ENCODE peak calls at places on chromosomes 1 and 21, in four cellular contexts. W, K, I and U are unnamed samples.

GRCh38 chr21:43717967-43718871 is 710 bp upstream of the PDXK start:
- DNase-seq in I (no peak), W (no peak), K (no peak), U (no peak)

GRCh38 chr1:64072089-64072835 is 131.2 kb upstream of the UBE2U start:
- DNase-seq in W (no peak), I (no peak), K (no peak), U (no peak)

GRCh38 chr1:220894025-220894923 is 15.0 kb downstream of the HLX start:
- DNase-seq in I (no peak), W (peak; percentile 75), K (no peak), U (no peak)

GRCh38 chr1:78491311-78492071 is 717 bp downstream of the PTGFR start:
- DNase-seq in K (peak; percentile 18), I (peak; percentile 14), W (peak; percentile 68), U (no peak)

GRCh38 chr21:32828908-32829307 is 57.4 kb upstream of the PAXBP1 start:
- DNase-seq in W (no peak), K (no peak), I (no peak), U (no peak)

GRCh38 chr1:62954758-62955157 is 170.8 kb downstream of the ATG4C start:
- DNase-seq in I (no peak), W (no peak), K (no peak), U (no peak)

GRCh38 chr1:18939398-18940302 is 16.8 kb downstream of the IFFO2 start:
- DNase-seq in K (no peak), I (no peak), W (no peak), U (no peak)

GRCh38 chr1:202362212-202362611 is 13.7 kb downstream of the PPP1R12B start:
- DNase-seq in K (no peak), W (no peak), I (no peak), U (no peak)

GRCh38 chr1:204321665-204322064 is 38.1 kb downstream of the PLEKHA6 start:
- DNase-seq in I (no peak), W (no peak), K (peak; percentile 45), U (no peak)

GRCh38 chr1:26145960-26146294 is 13.0 kb upstream of the FAM110D start:
- DNase-seq in I (no peak), K (no peak), W (no peak), U (no peak)

GRCh38 chr1:164470996-164471395 is 88.0 kb upstream of the PBX1 start:
- DNase-seq in W (no peak), I (no peak), K (no peak), U (no peak)

GRCh38 chr1:76230894-76231293 is 156.3 kb downstream of the ST6GALNAC3 start:
- DNase-seq in K (no peak), I (no peak), W (no peak), U (no peak)

GRCh38 chr1:223765036-223765718 is 52.8 kb downstream of the CAPN2 start:
- DNase-seq in K (no peak), W (peak; percentile 52), I (peak; percentile 74), U (peak; percentile 46)

GRCh38 chr1:120954736-120955135 is 65.2 kb downstream of the PPIAL4A start:
- DNase-seq in W (no peak), I (no peak), K (no peak), U (no peak)

GRCh38 chr1:40898434-40898900 is 36.3 kb upstream of the CITED4 start:
- DNase-seq in I (no peak), W (no peak), K (no peak), U (no peak)

GRCh38 chr1:202158810-202159533 is 1.4 kb downstream of the PTPN7 start:
- DNase-seq in I (no peak), K (no peak), W (no peak), U (peak; percentile 41)

GRCh38 chr1:99527078-99527477 is 118.8 kb upstream of the PALMD start:
- DNase-seq in K (no peak), I (no peak), W (no peak), U (no peak)

GRCh38 chr21:35239811-35240219 is 190.7 kb upstream of the RUNX1 start:
- DNase-seq in I (peak; percentile 20), K (no peak), W (no peak), U (no peak)

GRCh38 chr1:90347366-90347765 is 352.5 kb downstream of the ZNF326 start:
- DNase-seq in K (no peak), W (no peak), I (no peak), U (no peak)

GRCh38 chr1:102434421-102434820 is 437.7 kb upstream of the OLFM3 start:
- DNase-seq in W (no peak), K (peak; percentile 61), I (no peak), U (no peak)

GRCh38 chr1:75423616-75424015 is 187.3 kb downstream of the SLC44A5 start:
- DNase-seq in W (no peak), I (no peak), K (peak; percentile 51), U (no peak)

GRCh38 chr1:8011016-8011415 is 15.1 kb downstream of the ERRFI1 start:
- DNase-seq in K (no peak), I (no peak), W (no peak), U (no peak)

GRCh38 chr1:172977296-172978027 is 73.3 kb downstream of the TNFSF18 start:
- DNase-seq in W (no peak), I (no peak), K (no peak), U (no peak)

GRCh38 chr1:5744911-5745431 is 247.3 kb downstream of the NPHP4 start:
- DNase-seq in K (no peak), I (no peak), W (peak; percentile 28), U (no peak)

GRCh38 chr1:54904476-54905048 is 17.6 kb upstream of the DHCR24 start:
- DNase-seq in I (no peak), W (no peak), K (no peak), U (no peak)

GRCh38 chr1:3741566-3742438 is 10.4 kb upstream of the CCDC27 start:
- DNase-seq in W (no peak), K (no peak), I (no peak), U (no peak)

GRCh38 chr1:111592389-111593361 is 26.9 kb upstream of the RAP1A start:
- DNase-seq in I (peak; percentile 87), K (no peak), W (peak; percentile 93), U (peak; percentile 92)

GRCh38 chr1:192632641-192633532 is 3.1 kb upstream of the RGS13 start:
- DNase-seq in K (no peak), W (no peak), I (no peak), U (no peak)

GRCh38 chr21:26447932-26448331 is 125.2 kb downstream of the CYYR1 start:
- DNase-seq in W (no peak), I (no peak), K (no peak), U (no peak)

GRCh38 chr1:176033879-176034278 is 173.2 kb downstream of the COP1 start:
- DNase-seq in W (no peak), K (no peak), I (no peak), U (no peak)

GRCh38 chr1:245693116-245693515 is 538.3 kb downstream of the KIF26B start:
- DNase-seq in I (no peak), W (no peak), K (no peak), U (peak; percentile 29)

GRCh38 chr1:159999204-159999603 is 32.6 kb downstream of the PIGM start:
- DNase-seq in W (no peak), K (no peak), I (no peak), U (no peak)

GRCh38 chr1:82565546-82565945 is 764.8 kb downstream of the ADGRL2 start:
- DNase-seq in W (no peak), I (no peak), K (no peak), U (no peak)

GRCh38 chr1:59892836-59893811 is 33.4 kb downstream of the CYP2J2 start:
- DNase-seq in K (no peak), W (no peak), I (no peak), U (no peak)

GRCh38 chr1:56967900-56968832 is 2.4 kb upstream of the C8B start:
- DNase-seq in W (no peak), I (no peak), K (peak; percentile 63), U (no peak)

GRCh38 chr1:45340816-45341215 is 576 bp upstream of the MUTYH start:
- DNase-seq in W (no peak), K (no peak), I (no peak), U (no peak)
- TF ChIP-seq CTCF in W (no peak), K (no peak), I (no peak), U (no peak)

GRCh38 chr21:14543983-14544382 is 2.1 kb downstream of the SAMSN1 start:
- DNase-seq in I (no peak), W (no peak), K (no peak), U (no peak)

GRCh38 chr21:14548751-14549150 is 2.6 kb upstream of the SAMSN1 start:
- DNase-seq in I (no peak), K (no peak), W (no peak), U (no peak)

GRCh38 chr21:14542638-14543037 is 3.5 kb downstream of the SAMSN1 start:
- DNase-seq in I (no peak), K (no peak), W (no peak), U (no peak)

GRCh38 chr21:14547834-14548513 is 1.9 kb upstream of the SAMSN1 start:
- DNase-seq in K (no peak), W (no peak), I (no peak), U (no peak)

DNA sequence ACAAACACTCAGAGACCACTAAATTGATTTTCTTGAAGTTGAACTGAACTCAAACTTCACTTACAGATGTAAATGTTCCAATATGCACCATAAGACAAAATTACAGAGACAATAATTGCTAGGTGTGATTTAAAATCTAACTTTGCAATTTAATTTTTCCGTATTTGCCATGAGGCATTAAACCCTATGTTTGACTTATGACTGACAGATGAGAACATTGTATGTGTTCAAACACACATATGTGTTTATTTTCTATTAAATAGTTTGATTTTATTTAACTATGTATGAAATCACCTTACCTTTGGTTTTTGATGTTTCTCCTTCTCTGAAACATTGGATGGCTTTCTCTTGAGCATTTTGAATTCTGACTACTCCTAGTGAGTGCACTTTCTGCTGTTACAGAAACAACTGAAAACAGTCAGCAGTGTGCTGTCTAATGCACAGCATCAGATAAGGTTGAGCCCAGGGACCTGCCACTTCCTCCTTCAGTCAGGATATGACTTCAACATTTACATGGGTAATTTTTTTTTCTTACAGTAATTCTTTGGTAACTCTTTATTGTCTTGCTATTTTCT is at the start of gene SAMSN1:
- DNase-seq in K (peak; percentile 7), I (no peak), W (peak; percentile 69), U (no peak)
- H3K4me3 ChIP-seq in K (peak within 1 kb of the TSS; percentile 14), I (peak within 1 kb of the TSS; percentile 24), W (peak within 1 kb of the TSS; percentile 22), U (peak within 1 kb of the TSS; percentile 42)

DNA sequence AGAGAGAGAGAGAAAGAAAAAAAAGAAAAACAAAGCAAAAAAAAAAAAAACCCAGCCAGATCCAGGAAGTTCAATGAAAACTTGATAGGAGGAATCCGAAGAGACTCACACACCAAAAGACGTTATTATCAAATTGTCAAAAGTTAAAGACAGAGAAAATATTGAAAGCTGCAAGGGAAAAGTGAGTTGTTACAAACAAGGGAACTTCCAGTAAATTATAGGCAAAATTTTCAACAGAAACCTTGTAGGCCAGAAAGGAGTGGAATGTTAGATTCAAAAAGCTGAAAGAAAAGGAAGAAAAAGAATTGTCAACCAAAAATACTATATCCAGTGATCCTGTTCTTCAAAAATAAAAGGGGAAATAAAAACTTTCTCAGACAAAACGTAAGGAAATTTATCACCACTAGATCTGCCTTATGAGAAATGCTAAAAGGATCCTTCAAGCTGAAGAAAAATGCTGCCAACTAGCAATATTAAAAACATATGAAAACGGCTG is 23.6 kb downstream of the ERO1B start:
- DNase-seq in I (no peak), K (no peak), W (no peak), U (no peak)
- H3K9me3 ChIP-seq in I (peaks cover 54% of the 10 kb centered on the region), K (no peaks in the 10 kb centered on the region), W (peaks cover 15% of the 10 kb centered on the region), U (no peaks in the 10 kb centered on the region)

GRCh38 chr1:44828841-44829440 is 14.1 kb downstream of the PTCH2 start:
- DNase-seq in W (no peak), K (no peak), I (no peak), U (no peak)

GRCh38 chr1:44826375-44827196 is 16.5 kb downstream of the PTCH2 start:
- DNase-seq in W (peak; percentile 79), K (no peak), I (peak; percentile 75), U (no peak)

GRCh38 chr1:44829506-44830384 is 13.3 kb downstream of the PTCH2 start:
- DNase-seq in I (no peak), W (no peak), K (no peak), U (no peak)

GRCh38 chr1:44828003-44828651 is 14.9 kb downstream of the PTCH2 start:
- DNase-seq in W (no peak), I (no peak), K (no peak), U (no peak)

GRCh38 chr1:44827197-44828002 is 15.7 kb downstream of the PTCH2 start:
- DNase-seq in K (no peak), W (no peak), I (no peak), U (no peak)
- TF ChIP-seq CTCF in K (no peak), W (no peak), I (no peak), U (no peak)